ENCODE peak calls at places on chromosomes 5 and 9, in ten cellular contexts. G is heart left ventricle, X is psoas muscle, Z is cardiac muscle cell, M is esophagus squamous epithelium, Q is tibial artery, J is A549, L is adipocyte, U is GM23248, I is HepG2. B is an unnamed sample.

GRCh38 chr9:90102292-90102901 is 497.6 kb downstream of the GADD45G start:
- DNase-seq in G (peak; percentile 78), X (peak; percentile 85), Z (peak; percentile 93), M (peak; percentile 17), Q (peak; percentile 88), J (peak; percentile 91), L (peak; percentile 64), U (peak; percentile 94), I (peak; percentile 71), B (peak; percentile 90)

GRCh38 chr9:88433583-88434240 is 45.5 kb downstream of the SPIN1 start:
- DNase-seq in G (no peak), X (no peak), Z (no peak), M (no peak), Q (no peak), J (peak; percentile 15), L (peak; percentile 10), U (peak; percentile 17), I (no peak), B (no peak)

GRCh38 chr9:138050472-138051330 is 173.1 kb downstream of the CACNA1B start:
- DNase-seq in G (peak; percentile 28), X (no peak), Z (no peak), M (no peak), Q (peak; percentile 40), J (no peak), L (no peak), U (no peak), I (no peak), B (no peak)

GRCh38 chr9:132804576-132805295 is 73.3 kb downstream of the AK8 start:
- DNase-seq in G (no peak), X (no peak), Z (no peak), M (no peak), Q (no peak), J (no peak), L (no peak), U (no peak), I (no peak), B (no peak)

GRCh38 chr5:119398713-119399492 is 43.1 kb downstream of the TNFAIP8 start:
- DNase-seq in G (peak; percentile 67), X (peak; percentile 64), Z (no peak), M (no peak), Q (peak; percentile 95), J (peak; percentile 9), L (peak; percentile 40), U (peak; percentile 71), I (peak; percentile 9), B (peak; percentile 67)

GRCh38 chr9:136903041-136903554 is 16.8 kb downstream of the TRAF2 start:
- DNase-seq in G (no peak), X (no peak), Z (no peak), M (no peak), Q (peak; percentile 96), J (peak; percentile 92), L (no peak), U (no peak), I (no peak), B (peak; percentile 62)

GRCh38 chr5:74179183-74179582 is 461.3 kb downstream of the ENC1 start:
- DNase-seq in G (no peak), X (no peak), Z (no peak), M (no peak), Q (no peak), J (no peak), L (peak; percentile 37), U (peak; percentile 85), I (no peak), B (no peak)

GRCh38 chr9:116726606-116727005 is 39.5 kb downstream of the TRIM32 start:
- DNase-seq in G (no peak), X (no peak), Z (no peak), M (no peak), Q (no peak), J (no peak), L (no peak), U (no peak), I (no peak), B (no peak)

GRCh38 chr9:1869843-1870242 is 145.3 kb upstream of the SMARCA2 start:
- DNase-seq in G (no peak), X (no peak), Z (peak; percentile 63), M (no peak), Q (no peak), J (peak; percentile 29), L (peak; percentile 0), U (peak; percentile 18), I (peak; percentile 18), B (no peak)

GRCh38 chr5:56516936-56517521 is 283.9 kb upstream of the ANKRD55 start:
- DNase-seq in G (no peak), X (no peak), Z (no peak), M (no peak), Q (no peak), J (no peak), L (peak; percentile 52), U (peak; percentile 29), I (peak; percentile 67), B (peak; percentile 57)

GRCh38 chr5:77852514-77853352 is 76.6 kb upstream of the TBCA start:
- DNase-seq in G (peak; percentile 84), X (peak; percentile 76), Z (peak; percentile 85), M (no peak), Q (no peak), J (peak; percentile 65), L (peak; percentile 64), U (peak; percentile 85), I (no peak), B (peak; percentile 70)

GRCh38 chr5:125560476-125561225 is 814.2 kb upstream of the ZNF608 start:
- DNase-seq in G (no peak), X (no peak), Z (no peak), M (no peak), Q (no peak), J (no peak), L (peak; percentile 60), U (peak; percentile 51), I (no peak), B (no peak)

GRCh38 chr5:94433393-94434149 is 184.8 kb downstream of the KIAA0825 start:
- DNase-seq in G (no peak), X (no peak), Z (no peak), M (no peak), Q (no peak), J (no peak), L (peak; percentile 95), U (peak; percentile 71), I (peak; percentile 4), B (no peak)

GRCh38 chr5:135119497-135119896 is 85.5 kb upstream of the PITX1 start:
- DNase-seq in G (no peak), X (peak; percentile 32), Z (peak; percentile 66), M (no peak), Q (no peak), J (no peak), L (no peak), U (no peak), I (no peak), B (no peak)

GRCh38 chr9:35790385-35791291 is 753 bp upstream of the NPR2 start:
- DNase-seq in G (peak; percentile 68), X (peak; percentile 79), Z (peak; percentile 88), M (no peak), Q (peak; percentile 89), J (peak; percentile 65), L (peak; percentile 94), U (peak; percentile 91), I (peak; percentile 49), B (peak; percentile 79)
- H3K4me3 ChIP-seq in G (no peak overlapping the region), X (peak overlapping the region; percentile 79), Z (peak overlapping the region; percentile 20), M (no peak overlapping the region), Q (peak overlapping the region; percentile 61), J (no peak overlapping the region), L (peak overlapping the region; percentile 62), U (peak overlapping the region; percentile 47), I (no peak overlapping the region), B (peak overlapping the region; percentile 58)

DNA sequence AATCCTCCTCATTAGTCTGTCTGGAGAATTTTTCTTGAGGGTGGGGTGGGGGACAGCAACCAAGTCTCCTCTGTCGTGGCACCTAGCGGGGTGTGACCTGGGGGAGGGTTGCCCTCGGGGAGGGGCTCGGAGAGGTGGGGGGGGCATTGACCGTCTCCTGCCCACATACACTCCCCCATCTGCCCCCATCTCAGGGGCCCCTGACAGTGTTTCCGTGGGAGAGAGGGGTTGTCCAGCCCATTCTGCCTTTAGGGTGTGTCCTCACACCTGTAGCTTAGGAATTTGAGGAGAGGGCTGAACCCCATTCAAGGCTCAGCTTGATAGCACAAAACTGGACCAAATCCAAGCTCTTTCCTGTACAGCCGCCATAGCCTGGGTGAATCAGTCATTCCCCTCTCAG is 5.9 kb upstream of the CXXC5 start:
- DNase-seq in G (no peak), X (peak; percentile 42), Z (no peak), M (no peak), Q (peak; percentile 40), J (no peak), L (no peak), U (no peak), I (no peak), B (peak; percentile 36)
- H3K4me1 ChIP-seq in G (peaks cover 27% of the 10 kb centered on the region), X (peaks cover 54% of the 10 kb centered on the region), Z (peaks cover 23% of the 10 kb centered on the region), M (peaks cover 83% of the 10 kb centered on the region), Q (peaks cover 40% of the 10 kb centered on the region), J (peaks cover 80% of the 10 kb centered on the region), L (peaks cover 48% of the 10 kb centered on the region), U (peaks cover 19% of the 10 kb centered on the region), I (peaks cover 93% of the 10 kb centered on the region), B (peaks cover 8% of the 10 kb centered on the region)

DNA sequence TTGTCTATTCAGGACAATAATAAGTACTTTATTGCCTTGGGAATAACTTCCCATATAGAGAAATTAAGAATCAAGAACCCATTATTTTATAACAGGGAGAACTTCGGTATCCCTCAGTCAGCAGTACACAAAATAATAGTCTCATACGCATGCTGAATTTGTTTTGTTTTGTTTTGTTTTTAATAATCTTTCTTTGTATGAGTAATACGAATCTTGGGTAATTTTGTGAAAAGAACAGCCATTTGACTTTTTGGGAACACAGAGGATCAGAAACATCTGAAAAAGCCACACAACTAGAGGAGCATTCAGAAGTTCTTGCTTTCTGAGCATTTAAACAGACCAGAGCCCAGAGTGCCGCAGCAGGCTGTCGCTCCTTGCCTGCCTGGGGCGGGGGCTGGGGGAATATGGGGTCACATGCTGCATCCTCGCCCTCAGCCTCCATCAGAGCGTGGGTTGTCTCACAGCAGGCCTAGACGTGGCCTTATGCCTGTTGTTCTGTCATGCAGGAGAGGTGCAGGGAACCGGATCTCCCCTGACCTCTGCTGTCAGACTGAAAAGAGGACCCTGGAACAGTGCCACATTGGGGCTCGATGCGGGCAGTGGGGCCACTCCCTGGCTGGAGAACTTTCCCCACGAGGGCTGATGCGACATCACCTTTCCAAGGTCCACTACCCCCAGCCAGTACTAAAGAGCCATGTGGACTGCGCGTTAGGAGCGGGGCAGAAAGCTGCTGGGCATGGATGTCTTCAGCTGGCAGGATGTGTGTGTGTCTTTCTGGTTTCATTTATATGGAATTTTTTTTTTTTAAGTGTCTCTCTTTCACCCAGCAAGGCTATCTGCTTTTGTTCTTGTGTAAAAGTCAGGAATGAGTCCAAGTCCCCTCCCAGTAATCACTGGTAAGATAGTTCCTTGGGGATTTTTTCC is 133.4 kb upstream of the OTULINL start:
- DNase-seq in G (no peak), X (no peak), Z (peak; percentile 18), M (no peak), Q (no peak), J (no peak), L (peak; percentile 30), U (peak; percentile 64), I (no peak), B (peak; percentile 68)
- H3K4me3 ChIP-seq in G (no peak overlapping the region), X (no peak overlapping the region), Z (no peak overlapping the region), M (no peak overlapping the region), Q (no peak overlapping the region), J (no peak overlapping the region), L (peak overlapping the region; percentile 51), U (peak overlapping the region; percentile 38), I (no peak overlapping the region), B (no peak overlapping the region)

DNA sequence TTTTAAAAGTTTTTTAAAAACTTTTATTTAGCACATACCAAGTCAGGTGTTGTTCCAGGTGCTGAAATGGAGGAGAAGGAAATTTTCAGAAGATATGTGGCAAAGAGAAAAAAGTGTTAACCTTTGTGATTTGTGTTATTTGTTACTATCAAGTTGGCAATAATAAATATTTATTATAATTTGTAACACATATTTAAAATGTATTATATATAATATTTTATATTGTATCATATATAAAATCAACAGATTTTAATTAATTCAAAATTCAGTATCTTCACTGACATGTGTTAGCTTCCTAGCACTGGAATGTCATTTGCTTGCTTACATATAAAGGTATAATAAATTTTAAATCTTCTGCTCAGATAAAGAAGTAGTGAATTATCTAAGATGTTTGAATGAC is 71.5 kb downstream of the STK32A start:
- DNase-seq in G (no peak), X (no peak), Z (no peak), M (no peak), Q (no peak), J (no peak), L (no peak), U (no peak), I (no peak), B (no peak)
- H3K4me1 ChIP-seq in G (no peaks in the 10 kb centered on the region), X (no peaks in the 10 kb centered on the region), Z (no peaks in the 10 kb centered on the region), M (peaks cover 49% of the 10 kb centered on the region), Q (peaks cover 20% of the 10 kb centered on the region), J (peaks cover 32% of the 10 kb centered on the region), L (peaks cover 37% of the 10 kb centered on the region), U (peaks cover 25% of the 10 kb centered on the region), I (no peaks in the 10 kb centered on the region), B (no peaks in the 10 kb centered on the region)